ENCODE peak calls at places on chromosome 11, in seven cellular contexts. U is colonic mucosa, X is transverse colon, C is fibroblast of lung, H is pancreas, Q is OCI-LY7, E is lung. G is an unnamed sample.

GRCh38 chr11:46896719-46897406 is 21.5 kb downstream of the LRP4 start:
- DNase-seq in C (peak), E (no peak), X (no peak), Q (peak), H (no peak), U (no peak), G (peak)

GRCh38 chr11:32829680-32830412 is at the start of gene PRRG4:
- DNase-seq in U (peak), X (peak), C (peak), Q (peak), H (peak), E (peak), G (peak)

GRCh38 chr11:12671378-12671777 is 2.8 kb upstream of the TEAD1 start:
- DNase-seq in X (no peak), U (no peak), C (no peak), E (no peak), H (no peak), Q (no peak), G (no peak)

GRCh38 chr11:111452146-111452545 is 60.0 kb downstream of the BTG4 start:
- DNase-seq in X (no peak), H (no peak), E (no peak), U (no peak), Q (no peak), C (no peak), G (no peak)

GRCh38 chr11:107457205-107457557 is 444 bp downstream of the CWF19L2 start:
- DNase-seq in E (no peak), Q (peak), H (no peak), C (no peak), U (no peak), X (no peak), G (peak)

GRCh38 chr11:34988294-34989255 is 72.2 kb downstream of the PDHX start:
- DNase-seq in Q (no peak), E (no peak), U (no peak), C (peak), X (no peak), H (no peak), G (peak)

GRCh38 chr11:110712643-110713468 is 619 bp upstream of the ARHGAP20 start:
- DNase-seq in Q (no peak), E (peak), C (peak), X (peak), H (no peak), U (peak), G (peak)

GRCh38 chr11:106409201-106409600 is 331.7 kb downstream of the AASDHPPT start:
- DNase-seq in X (no peak), C (peak), H (no peak), E (no peak), U (no peak), Q (no peak), G (no peak)

GRCh38 chr11:122180435-122180834 is 64.4 kb upstream of the BLID start:
- DNase-seq in Q (no peak), C (peak), E (no peak), X (no peak), H (no peak), U (no peak), G (no peak)

GRCh38 chr11:94793002-94793401 is 24.8 kb downstream of the AMOTL1 start:
- DNase-seq in Q (no peak), X (no peak), H (no peak), C (peak), E (no peak), U (no peak), G (no peak)

GRCh38 chr11:132883241-132883640 is 649.1 kb downstream of the OPCML start:
- DNase-seq in C (no peak), U (no peak), H (no peak), E (no peak), X (no peak), Q (no peak), G (no peak)

GRCh38 chr11:96827164-96827563 is 437.4 kb downstream of the JRKL start:
- DNase-seq in U (no peak), C (peak), H (no peak), Q (no peak), X (no peak), E (no peak), G (no peak)

GRCh38 chr11:92632510-92632909 is 336.9 kb upstream of the MTNR1B start:
- DNase-seq in X (no peak), H (no peak), U (no peak), E (no peak), C (no peak), Q (no peak), G (no peak)

GRCh38 chr11:84922212-84922805 is 704.8 kb downstream of the DLG2 start:
- DNase-seq in H (no peak), U (no peak), X (no peak), C (no peak), Q (no peak), E (no peak), G (no peak)

GRCh38 chr11:10307022-10307410 is 2.1 kb downstream of the ADM start:
- DNase-seq in Q (no peak), C (no peak), X (no peak), U (no peak), H (no peak), E (no peak), G (no peak)

GRCh38 chr11:249062-249461 is 12.3 kb downstream of the PSMD13 start:
- DNase-seq in E (no peak), U (no peak), X (no peak), C (no peak), Q (no peak), H (no peak), G (no peak)

DNA sequence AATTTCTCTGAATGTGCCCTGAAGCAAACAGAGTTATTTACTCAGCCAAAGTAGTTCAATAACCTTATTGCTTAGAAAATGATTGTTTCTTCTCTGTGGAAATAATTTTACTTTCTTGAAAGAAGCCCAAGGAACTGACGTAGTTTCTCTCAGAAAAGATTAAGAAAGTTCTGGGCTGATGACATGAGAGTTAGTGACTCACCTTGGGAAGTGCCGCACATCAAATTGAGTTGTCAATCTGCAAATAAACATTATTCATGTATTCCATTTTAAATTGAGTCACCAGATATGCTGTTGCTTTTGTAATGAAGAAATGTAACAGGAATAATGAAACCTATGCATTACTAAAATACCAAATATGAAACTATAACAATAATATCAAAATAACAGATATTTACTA is 418.7 kb upstream of the LRRC4C start:
- DNase-seq in E (no peak), C (no peak), X (no peak), U (no peak), H (no peak), Q (no peak), G (no peak)
- TF ChIP-seq CTCF in E (no peak), C (no peak), X (no peak), U (no peak), H (no peak), Q (no peak), G (no peak)

DNA sequence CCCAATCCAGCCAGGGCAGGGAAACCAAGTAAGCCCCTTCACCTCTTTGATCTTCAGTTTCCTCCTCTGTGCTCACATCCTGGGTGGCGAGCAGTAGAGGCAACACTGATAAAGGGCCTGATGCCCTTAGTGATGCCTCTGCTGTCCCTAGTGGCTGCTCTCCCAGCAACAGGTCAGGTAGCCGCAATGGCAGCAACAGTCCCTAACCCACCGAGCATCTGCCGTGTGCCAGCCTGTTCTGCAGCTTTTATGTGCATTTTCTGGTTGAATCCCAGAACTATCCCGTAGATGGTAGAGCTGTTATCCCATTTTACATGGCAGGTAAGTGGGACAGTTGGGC is 5.2 kb downstream of the SCYL1 start:
- DNase-seq in Q (peak), H (no peak), C (no peak), X (no peak), U (no peak), E (no peak), G (no peak)
- TF ChIP-seq CTCF in Q (peak), H (no peak), C (peak), X (no peak), U (no peak), E (no peak), G (no peak)

GRCh38 chr11:99015634-99016454 is 4.9 kb upstream of the CNTN5 start:
- DNase-seq in C (peak), E (no peak), X (no peak), U (no peak), H (no peak), Q (peak), G (peak)

GRCh38 chr11:99019676-99020075 is 1.1 kb upstream of the CNTN5 start:
- DNase-seq in Q (no peak), H (no peak), E (no peak), U (no peak), X (no peak), C (no peak), G (no peak)

GRCh38 chr11:99020324-99021225 is at the start of gene CNTN5:
- DNase-seq in E (peak), X (peak), H (peak), C (peak), Q (no peak), U (peak), G (peak)
- TF ChIP-seq CTCF in E (no peak), X (no peak), H (no peak), C (peak), Q (no peak), U (no peak), G (no peak)

DNA sequence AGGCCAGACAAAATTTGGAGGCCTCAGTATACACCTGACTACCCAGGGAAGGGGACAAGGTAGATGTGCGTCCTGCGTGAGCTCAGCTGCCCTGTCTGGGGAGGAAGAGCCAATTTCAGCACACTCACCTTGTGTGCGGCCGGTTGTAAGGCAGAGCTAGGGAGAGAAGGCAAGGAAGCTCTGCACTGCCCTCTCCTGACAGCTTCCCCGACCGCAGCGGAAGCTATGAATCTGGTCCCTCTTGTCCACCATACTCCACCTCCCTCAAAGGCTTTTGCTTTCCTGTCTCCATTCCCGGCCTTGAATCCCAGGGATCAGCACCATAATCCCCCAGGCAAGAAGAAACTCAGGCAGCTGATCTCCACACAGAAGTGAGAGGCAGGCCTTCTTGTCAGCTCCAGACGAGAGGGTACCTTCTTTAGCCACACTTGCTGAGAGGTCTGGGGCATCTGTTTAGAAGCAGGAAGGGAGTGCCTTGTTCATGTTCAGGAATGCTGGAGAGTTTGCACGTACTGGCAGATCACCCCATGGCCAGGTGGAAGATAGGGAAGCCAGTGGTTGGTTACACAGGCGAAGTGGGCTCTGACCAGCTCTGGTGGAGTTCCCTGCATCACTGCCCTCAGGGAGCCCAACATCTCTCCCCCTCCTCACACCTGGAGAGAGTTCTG is 62.5 kb downstream of the FEZ1 start:
- DNase-seq in U (no peak), Q (peak), E (no peak), C (peak), H (no peak), X (peak), G (peak)
- TF ChIP-seq CTCF in U (no peak), Q (peak), E (no peak), C (peak), H (no peak), X (no peak), G (no peak)

DNA sequence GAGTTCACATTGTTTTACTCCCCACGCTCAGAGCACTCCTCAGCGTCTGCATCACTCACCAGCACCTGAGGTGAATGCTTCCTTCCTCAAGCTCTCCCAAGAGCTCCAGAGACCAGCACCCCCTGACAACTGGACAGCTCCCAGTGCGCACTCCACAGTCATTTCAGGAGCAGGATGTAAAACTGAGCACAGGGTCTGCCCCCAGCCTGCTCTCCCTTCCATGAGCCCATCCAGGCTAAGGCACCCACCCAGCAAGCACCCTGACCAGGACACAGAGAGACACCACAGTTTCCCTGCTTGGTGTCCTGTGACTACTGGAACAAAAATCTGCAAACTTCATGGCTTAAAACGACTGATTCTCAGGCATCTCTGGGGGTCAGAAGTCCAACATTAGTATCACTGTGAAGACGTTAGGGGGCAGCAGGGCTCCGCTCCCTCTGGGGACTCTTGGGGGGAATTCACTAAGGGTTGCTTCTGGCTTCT is 3.3 kb downstream of the SCGB1D2 start:
- DNase-seq in E (no peak), Q (peak), U (peak), C (peak), X (no peak), H (no peak), G (peak)
- TF ChIP-seq CTCF in E (no peak), Q (peak), U (no peak), C (peak), X (no peak), H (no peak), G (peak)

GRCh38 chr11:37230865-37231264 is 632.8 kb upstream of the RAG2 start:
- DNase-seq in U (no peak), H (no peak), Q (no peak), X (no peak), E (no peak), C (no peak), G (no peak)
- TF ChIP-seq CTCF in U (no peak), H (no peak), Q (no peak), X (no peak), E (no peak), C (no peak), G (no peak)

GRCh38 chr11:69598147-69598546 is 42.8 kb upstream of the CCND1 start:
- DNase-seq in C (peak), X (no peak), U (no peak), H (no peak), Q (peak), E (no peak), G (no peak)
- TF ChIP-seq CTCF in C (no peak), X (no peak), U (no peak), H (no peak), Q (peak), E (no peak), G (no peak)

GRCh38 chr11:47983464-47984397 is 3.4 kb downstream of the PTPRJ start:
- DNase-seq in Q (peak), E (no peak), H (no peak), U (no peak), X (no peak), C (peak), G (no peak)

GRCh38 chr11:47981667-47982404 is 1.5 kb downstream of the PTPRJ start:
- DNase-seq in E (peak), X (no peak), H (peak), Q (peak), U (peak), C (no peak), G (peak)

GRCh38 chr11:47979378-47980092 is 824 bp upstream of the PTPRJ start:
- DNase-seq in E (no peak), X (no peak), Q (no peak), U (no peak), C (no peak), H (no peak), G (peak)

GRCh38 chr11:47980093-47980906 is at the start of gene PTPRJ:
- DNase-seq in E (peak), X (peak), Q (peak), C (peak), H (peak), U (peak), G (peak)

DNA sequence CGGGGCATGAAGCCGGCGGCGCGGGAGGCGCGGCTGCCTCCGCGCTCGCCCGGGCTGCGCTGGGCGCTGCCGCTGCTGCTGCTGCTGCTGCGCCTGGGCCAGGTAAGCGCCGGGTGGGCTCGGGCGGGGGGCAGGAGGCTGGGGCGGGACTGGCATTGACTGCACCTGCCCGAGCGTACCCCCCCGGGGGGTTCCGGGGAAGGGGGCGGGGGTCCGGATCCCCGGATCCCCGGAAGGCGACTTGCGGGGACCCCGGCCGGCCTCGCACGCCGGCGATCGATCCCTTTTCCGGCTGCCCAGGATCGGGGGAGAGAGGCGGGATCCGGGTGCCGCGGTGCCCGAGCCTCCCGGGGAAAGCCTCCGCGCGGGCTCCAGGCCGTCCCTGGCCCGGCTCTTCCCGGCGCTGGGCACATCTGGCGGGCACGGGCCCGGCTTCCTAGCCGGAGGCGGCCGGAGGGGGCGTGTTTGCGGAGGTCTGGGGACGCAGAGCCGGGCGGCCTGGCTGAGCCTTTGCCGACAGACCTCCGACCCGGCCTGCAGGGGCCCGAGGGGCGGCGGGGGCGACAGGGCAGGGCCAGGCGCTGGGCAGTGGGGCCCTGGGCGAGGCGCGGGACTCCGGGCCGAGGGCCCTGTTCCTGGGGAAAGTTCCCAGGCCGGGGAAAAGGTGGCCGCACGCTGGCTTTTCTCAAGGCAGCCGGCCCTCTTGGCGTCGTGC is 705 bp downstream of the PTPRJ start:
- DNase-seq in U (peak), X (peak), C (peak), E (peak), Q (peak), H (peak), G (peak)
- TF ChIP-seq CTCF in U (no peak), X (peak), C (peak), E (no peak), Q (peak), H (no peak), G (peak)

GRCh38 chr11:2374456-2375201 is 2.5 kb upstream of the CD81 start:
- DNase-seq in E (no peak), H (no peak), X (no peak), C (no peak), Q (no peak), U (no peak), G (no peak)
- TF ChIP-seq CTCF in E (no peak), H (no peak), X (no peak), C (no peak), Q (no peak), U (no peak), G (no peak)

DNA sequence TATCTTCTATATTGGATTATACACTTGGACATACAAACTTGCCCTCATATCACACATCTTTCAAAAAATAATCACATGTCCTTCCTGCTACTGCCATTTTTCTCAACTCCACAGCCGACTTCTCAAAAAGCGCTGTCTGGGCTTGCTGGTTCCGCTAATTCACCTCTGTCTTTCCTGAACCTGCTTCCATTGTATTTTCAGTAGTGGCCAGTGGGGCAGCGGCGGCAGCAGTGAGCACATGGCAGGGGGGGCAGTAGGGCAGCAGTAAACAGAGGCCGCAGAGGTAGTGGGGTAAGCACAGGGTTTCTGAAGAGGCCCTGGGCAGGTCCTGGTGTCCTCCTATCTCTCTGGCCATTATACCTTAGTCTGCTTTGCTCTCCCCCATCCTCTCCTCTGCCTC is 126.3 kb downstream of the RRAS2 start:
- DNase-seq in E (no peak), Q (no peak), H (no peak), U (no peak), C (no peak), X (no peak), G (no peak)
- TF ChIP-seq CTCF in E (no peak), Q (peak), H (no peak), U (no peak), C (peak), X (no peak), G (no peak)